ENCODE peak calls at places on chromosomes 12 and 14, in six cellular contexts. W, O, G, D, P and X are unnamed samples.

GRCh38 chr12:120798696-120799095 is 73.1 kb downstream of the ACADS start:
- DNase-seq in W (no peak), O (no peak), G (no peak), D (peak; percentile 30), P (no peak), X (no peak)

GRCh38 chr14:60506985-60507829 is 1.7 kb upstream of the SIX6 start:
- DNase-seq in W (no peak), O (no peak), G (no peak), D (no peak), P (no peak), X (no peak)

GRCh38 chr14:90521121-90521929 is 124.5 kb downstream of the CALM1 start:
- DNase-seq in W (no peak), O (no peak), G (no peak), D (no peak), P (no peak), X (no peak)

GRCh38 chr14:95432152-95433093 is 84.0 kb downstream of the SYNE3 start:
- DNase-seq in W (peak; percentile 53), O (peak; percentile 65), G (peak; percentile 16), D (no peak), P (peak; percentile 21), X (peak; percentile 24)

GRCh38 chr12:132477009-132477702 is 12.8 kb upstream of the FBRSL1 start:
- DNase-seq in W (no peak), O (no peak), G (no peak), D (no peak), P (no peak), X (peak; percentile 85)

GRCh38 chr14:54867011-54867410 is 35.6 kb downstream of the GCH1 start:
- DNase-seq in W (no peak), O (no peak), G (no peak), D (no peak), P (peak; percentile 48), X (no peak)

GRCh38 chr14:38786921-38787320 is 316.1 kb downstream of the SEC23A start:
- DNase-seq in W (no peak), O (no peak), G (no peak), D (no peak), P (no peak), X (no peak)

GRCh38 chr12:121980892-121981272 is 40.8 kb upstream of the BCL7A start:
- DNase-seq in W (no peak), O (no peak), G (no peak), D (no peak), P (no peak), X (no peak)

GRCh38 chr14:60724080-60724618 is at the start of gene SIX4:
- DNase-seq in W (peak; percentile 83), O (peak; percentile 81), G (peak; percentile 84), D (no peak), P (peak; percentile 85), X (peak; percentile 68)

GRCh38 chr12:6771509-6772330 is 600 bp upstream of the LAG3 start:
- DNase-seq in W (no peak), O (no peak), G (no peak), D (no peak), P (no peak), X (no peak)

GRCh38 chr14:105440992-105441391 is 21.4 kb downstream of the MTA1 start:
- DNase-seq in W (no peak), O (no peak), G (no peak), D (no peak), P (no peak), X (no peak)

GRCh38 chr12:1474567-1475153 is 119.7 kb downstream of the FBXL14 start:
- DNase-seq in W (no peak), O (no peak), G (no peak), D (no peak), P (peak; percentile 86), X (no peak)

GRCh38 chr12:104132351-104132956 is 5.6 kb downstream of the NFYB start:
- DNase-seq in W (no peak), O (no peak), G (no peak), D (no peak), P (no peak), X (no peak)

GRCh38 chr14:67934087-67934486 is 114.5 kb downstream of the RAD51B start:
- DNase-seq in W (peak; percentile 41), O (peak; percentile 82), G (peak; percentile 62), D (peak; percentile 42), P (peak; percentile 89), X (peak; percentile 66)

GRCh38 chr12:75784591-75784990 is 247.0 kb downstream of the PHLDA1 start:
- DNase-seq in W (no peak), O (no peak), G (peak; percentile 73), D (no peak), P (peak; percentile 44), X (peak; percentile 51)

GRCh38 chr14:45251912-45252311 is 1.1 kb downstream of the MIS18BP1 start:
- DNase-seq in W (peak; percentile 12), O (no peak), G (peak; percentile 16), D (peak; percentile 67), P (peak; percentile 39), X (peak; percentile 88)

GRCh38 chr14:39023939-39024871 is 78.8 kb downstream of the SEC23A start:
- DNase-seq in W (no peak), O (no peak), G (peak; percentile 100), D (no peak), P (no peak), X (no peak)

GRCh38 chr14:102659797-102660196 is 67.3 kb downstream of the RCOR1 start:
- DNase-seq in W (no peak), O (no peak), G (no peak), D (no peak), P (no peak), X (peak; percentile 43)

GRCh38 chr12:51951843-51952722 is 584 bp downstream of the ACVR1B start:
- DNase-seq in W (no peak), O (no peak), G (no peak), D (no peak), P (peak; percentile 15), X (peak; percentile 68)

GRCh38 chr12:51953011-51953568 is 1.6 kb downstream of the ACVR1B start:
- DNase-seq in W (no peak), O (no peak), G (no peak), D (no peak), P (peak; percentile 45), X (no peak)

GRCh38 chr12:51955702-51956101 is 4.2 kb downstream of the ACVR1B start:
- DNase-seq in W (no peak), O (no peak), G (no peak), D (no peak), P (no peak), X (no peak)

GRCh38 chr12:51954465-51955361 is 3.2 kb downstream of the ACVR1B start:
- DNase-seq in W (peak; percentile 32), O (no peak), G (peak; percentile 55), D (no peak), P (no peak), X (peak; percentile 74)

DNA sequence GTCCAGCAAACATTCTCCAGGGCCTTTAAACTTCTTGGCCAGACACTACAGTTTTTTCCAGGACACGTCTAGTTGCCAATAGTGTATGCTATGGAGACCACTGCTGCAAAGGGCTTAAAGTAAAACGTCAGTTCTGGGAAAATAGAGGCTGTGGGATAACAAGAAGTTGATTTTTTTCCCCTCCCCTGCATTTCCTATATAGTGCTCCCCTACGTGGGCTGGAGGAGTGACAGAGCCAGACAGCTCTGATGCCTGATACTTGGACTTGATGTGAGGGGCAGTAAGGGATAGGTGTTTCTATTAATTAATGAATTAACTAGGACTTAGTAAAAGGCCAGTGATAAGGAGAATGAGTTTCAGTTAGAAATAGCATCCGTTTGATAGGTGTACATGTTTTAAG is 2.4 kb downstream of the ACVR1B start:
- DNase-seq in W (no peak), O (no peak), G (no peak), D (no peak), P (peak; percentile 52), X (no peak)
- H3K4me3 ChIP-seq in W (no peak overlapping the region), O (no peak overlapping the region), G (peak overlapping the region; percentile 4), D (no peak overlapping the region), P (peak overlapping the region; percentile 89), X (no peak overlapping the region)

GRCh38 chr12:45990468-45991288 is at the start of gene SCAF11:
- DNase-seq in W (peak; percentile 96), O (peak; percentile 91), G (peak; percentile 98), D (peak; percentile 99), P (peak; percentile 100), X (peak; percentile 100)

GRCh38 chr12:45989857-45990467 is 412 bp downstream of the SCAF11 start:
- DNase-seq in W (peak; percentile 31), O (no peak), G (peak; percentile 45), D (no peak), P (peak; percentile 55), X (peak; percentile 83)

GRCh38 chr12:45994736-45995135 is 4.4 kb upstream of the SCAF11 start:
- DNase-seq in W (no peak), O (no peak), G (peak; percentile 60), D (no peak), P (no peak), X (no peak)

GRCh38 chr12:45989277-45989856 is 1.0 kb downstream of the SCAF11 start:
- DNase-seq in W (no peak), O (peak; percentile 15), G (no peak), D (no peak), P (no peak), X (no peak)

DNA sequence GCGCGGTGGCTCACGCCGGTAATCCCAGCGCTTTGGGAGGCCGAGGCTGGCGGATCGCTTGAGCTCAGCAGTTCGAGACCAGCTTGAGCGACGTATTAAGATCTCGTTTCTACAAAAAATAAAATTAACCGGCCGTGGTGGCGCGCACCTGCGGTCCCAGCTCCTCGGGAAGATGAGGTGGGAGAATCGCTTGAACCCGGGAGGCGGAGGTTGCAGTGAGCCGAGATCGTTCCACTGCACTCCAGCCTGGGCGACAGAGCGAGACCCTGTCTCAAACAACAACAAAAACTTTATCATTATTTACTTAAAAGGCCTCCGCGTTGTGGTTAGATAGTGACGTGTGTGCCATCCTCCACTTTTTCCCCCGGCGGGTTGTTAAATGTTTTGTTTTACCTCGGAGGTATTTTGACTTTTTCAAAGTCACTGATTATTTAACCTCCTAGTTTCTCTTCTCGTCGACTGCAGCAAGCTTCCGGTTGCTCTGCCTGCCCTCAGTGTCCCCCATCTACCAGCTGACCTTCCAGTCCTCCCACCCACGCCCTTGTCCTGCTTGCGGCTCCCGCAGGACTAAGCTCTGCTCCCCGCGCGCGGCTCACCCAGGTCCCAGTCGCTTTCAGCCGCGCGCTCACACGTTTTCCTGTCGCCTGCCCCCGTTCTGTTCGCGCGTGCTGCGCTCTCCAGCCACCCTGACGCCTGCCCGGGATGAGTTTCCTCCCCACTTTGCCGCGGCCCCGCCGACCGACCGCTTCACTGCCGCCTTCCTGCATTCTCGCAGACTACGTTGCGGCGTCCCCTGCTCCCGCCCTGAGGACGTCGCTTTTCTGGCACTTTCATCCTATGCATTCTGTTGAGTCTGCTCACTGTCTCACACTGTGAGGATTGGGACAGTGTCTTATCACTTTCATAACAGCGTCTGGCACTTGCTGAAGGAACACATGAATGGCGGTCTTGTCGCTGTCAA is 1.2 kb upstream of the SCAF11 start:
- DNase-seq in W (peak; percentile 77), O (peak; percentile 60), G (peak; percentile 76), D (no peak), P (peak; percentile 74), X (peak; percentile 95)
- TF ChIP-seq POLR2A in W (peak; percentile 94), O (peak; percentile 93), G (peak; percentile 88), D (peak; percentile 92), P (peak; percentile 67), X (peak; percentile 89)

DNA sequence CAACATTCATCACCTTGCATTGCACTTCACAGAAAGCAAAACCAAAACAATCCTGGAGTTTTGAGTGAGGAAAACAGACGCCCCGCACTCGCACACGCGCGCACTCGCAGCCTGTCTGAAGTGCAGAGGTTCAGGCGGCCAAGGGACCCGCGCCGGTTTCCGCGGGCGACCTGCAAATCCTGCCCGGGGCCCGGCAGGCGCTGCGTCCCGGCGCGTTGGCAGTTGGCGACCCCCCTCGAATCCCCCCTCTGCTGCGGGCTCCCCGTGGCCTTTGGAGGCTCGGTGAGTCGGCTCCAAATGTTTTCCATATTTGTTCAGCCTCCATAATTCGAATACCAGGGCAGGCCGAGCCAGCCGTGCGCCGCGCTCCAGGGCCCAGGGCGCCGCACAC is at the start of gene SSPN:
- DNase-seq in W (no peak), O (no peak), G (no peak), D (no peak), P (peak; percentile 46), X (peak; percentile 84)
- TF ChIP-seq MYC in W (no peak), O (no peak), G (no peak), D (no peak), P (no peak), X (no peak)

GRCh38 chr12:112266473-112266872 is 115.8 kb downstream of the HECTD4 start:
- DNase-seq in W (no peak), O (no peak), G (no peak), D (no peak), P (no peak), X (no peak)
- H3K4me3 ChIP-seq in W (no peak overlapping the region), O (no peak overlapping the region), G (no peak overlapping the region), D (no peak overlapping the region), P (no peak overlapping the region), X (no peak overlapping the region)